ENCODE peak calls at places on chromosomes 13 and 19, in four cellular contexts. Z is endothelial cell of umbilical vein, J is choroid plexus epithelial cell, P is SW480. F is an unnamed sample.

GRCh38 chr19:44807162-44807561 is 1.7 kb upstream of the BCAM start:
- DNase-seq in Z (no peak), J (no peak), P (peak; percentile 79), F (peak; percentile 27)

GRCh38 chr19:17049711-17050280 is 23.2 kb upstream of the CPAMD8 start:
- DNase-seq in Z (peak; percentile 21), J (peak; percentile 77), P (no peak), F (peak; percentile 82)

GRCh38 chr19:28406237-28406596 is 806.7 kb downstream of the UQCRFS1 start:
- DNase-seq in Z (no peak), J (no peak), P (no peak), F (no peak)

GRCh38 chr19:18903146-18904056 is 7.4 kb upstream of the CERS1 start:
- DNase-seq in Z (no peak), J (no peak), P (no peak), F (no peak)

GRCh38 chr19:35585844-35586243 is at the start of gene PMIS2:
- DNase-seq in Z (no peak), J (peak; percentile 9), P (no peak), F (no peak)

GRCh38 chr13:78298657-78299056 is 304.7 kb downstream of the POU4F1 start:
- DNase-seq in Z (peak; percentile 13), J (no peak), P (peak; percentile 2), F (no peak)

GRCh38 chr13:35283856-35284255 is 192.6 kb downstream of the MAB21L1 start:
- DNase-seq in Z (peak; percentile 13), J (peak; percentile 45), P (peak; percentile 5), F (peak; percentile 11)

GRCh38 chr13:111489301-111489700 is 168.9 kb downstream of the TEX29 start:
- DNase-seq in Z (no peak), J (no peak), P (no peak), F (no peak)

F was measured in amniotic epithelial cell.